ENCODE peak calls at places on chromosomes 5 and 9, in five cellular contexts. V, M, D, R and Y are unnamed samples.

GRCh38 chr5:111999286-111999685 is 242.3 kb upstream of the NREP start:
- DNase-seq in D (peak), M (no peak), V (no peak), R (peak), Y (no peak)

GRCh38 chr5:40762716-40763115 is 7.0 kb upstream of the TTC33 start:
- DNase-seq in M (no peak), D (peak), V (no peak), R (no peak), Y (no peak)

GRCh38 chr9:23674016-23674585 is 151.9 kb downstream of the ELAVL2 start:
- DNase-seq in M (no peak), R (no peak), V (no peak), D (no peak), Y (no peak)

GRCh38 chr5:86008293-86008692 is 609.4 kb upstream of the COX7C start:
- DNase-seq in R (no peak), M (no peak), V (no peak), D (no peak), Y (no peak)

GRCh38 chr5:154302181-154302580 is 111.6 kb downstream of the GALNT10 start:
- DNase-seq in D (no peak), M (peak), V (no peak), R (no peak), Y (peak)

GRCh38 chr5:10485142-10485795 is 43.6 kb downstream of the ROPN1L start:
- DNase-seq in D (peak), V (peak), M (no peak), R (no peak), Y (no peak)

GRCh38 chr9:69867081-69867814 is 46.6 kb downstream of the CFAP95 start:
- DNase-seq in R (no peak), D (no peak), V (peak), M (no peak), Y (no peak)

GRCh38 chr5:96140496-96140895 is 178.8 kb upstream of the ELL2 start:
- DNase-seq in V (no peak), M (no peak), R (no peak), D (no peak), Y (no peak)

GRCh38 chr5:110807174-110807573 is 68.4 kb downstream of the SLC25A46 start:
- DNase-seq in R (no peak), D (peak), M (peak), V (no peak), Y (no peak)

GRCh38 chr5:77033338-77033737 is 3.1 kb downstream of the AGGF1 start:
- DNase-seq in D (no peak), R (no peak), M (no peak), V (no peak), Y (no peak)

GRCh38 chr9:99059074-99059894 is 45.6 kb upstream of the TGFBR1 start:
- DNase-seq in V (no peak), R (peak), D (no peak), M (no peak), Y (no peak)

GRCh38 chr9:107214915-107215314 is 68.2 kb upstream of the RAD23B start:
- DNase-seq in M (no peak), V (no peak), R (peak), D (no peak), Y (no peak)

GRCh38 chr9:134481762-134482161 is 155.5 kb downstream of the RXRA start:
- DNase-seq in M (no peak), R (no peak), V (no peak), D (no peak), Y (no peak)

GRCh38 chr9:93298498-93299417 is 114.8 kb downstream of the WNK2 start:
- DNase-seq in M (peak), R (no peak), V (no peak), D (no peak), Y (no peak)

GRCh38 chr9:26746357-26747072 is 146.1 kb downstream of the CAAP1 start:
- DNase-seq in D (peak), R (peak), M (no peak), V (no peak), Y (no peak)

GRCh38 chr5:78116167-78116566 is 178.3 kb downstream of the AP3B1 start:
- DNase-seq in V (no peak), R (no peak), M (no peak), D (no peak), Y (no peak)

GRCh38 chr5:122490718-122491117 is 178.7 kb downstream of the SNCAIP start:
- DNase-seq in M (no peak), D (no peak), V (no peak), R (no peak), Y (no peak)

DNA sequence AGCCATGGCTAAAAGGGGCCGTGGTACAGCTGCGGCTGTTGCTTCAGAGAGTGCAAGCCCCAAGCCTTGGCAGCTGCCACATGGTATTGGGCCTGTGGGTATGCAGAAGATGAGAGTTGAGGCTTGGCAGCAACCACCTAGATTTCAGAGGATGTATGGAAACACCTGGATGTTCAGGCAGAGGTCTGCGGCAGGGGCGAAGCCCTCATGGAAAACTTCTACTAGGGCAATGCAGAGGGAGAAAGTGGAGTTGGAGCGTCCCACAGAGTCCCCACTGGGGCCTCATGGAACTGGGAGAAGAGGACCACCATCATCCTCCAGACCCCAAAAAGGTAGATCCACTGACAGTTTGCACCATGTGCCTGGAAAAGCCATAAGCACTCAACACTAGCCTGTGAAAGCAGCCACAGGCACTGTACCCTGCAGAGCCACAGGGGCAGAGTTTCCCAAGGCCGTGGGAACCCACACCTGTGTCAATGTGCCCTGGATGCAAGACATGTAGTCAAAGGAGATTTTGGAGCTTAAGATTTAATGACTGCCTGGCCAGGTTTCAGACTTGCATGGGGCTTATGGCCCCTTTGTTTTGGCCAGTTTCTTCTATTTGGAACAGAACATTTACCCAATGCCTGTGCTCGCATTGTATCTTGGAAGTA is 65.9 kb downstream of the DMXL1 start:
- DNase-seq in M (no peak), V (no peak), D (no peak), R (no peak), Y (no peak)
- TF ChIP-seq CTCF in M (no peak), V (no peak), D (no peak), R (no peak), Y (no peak)

DNA sequence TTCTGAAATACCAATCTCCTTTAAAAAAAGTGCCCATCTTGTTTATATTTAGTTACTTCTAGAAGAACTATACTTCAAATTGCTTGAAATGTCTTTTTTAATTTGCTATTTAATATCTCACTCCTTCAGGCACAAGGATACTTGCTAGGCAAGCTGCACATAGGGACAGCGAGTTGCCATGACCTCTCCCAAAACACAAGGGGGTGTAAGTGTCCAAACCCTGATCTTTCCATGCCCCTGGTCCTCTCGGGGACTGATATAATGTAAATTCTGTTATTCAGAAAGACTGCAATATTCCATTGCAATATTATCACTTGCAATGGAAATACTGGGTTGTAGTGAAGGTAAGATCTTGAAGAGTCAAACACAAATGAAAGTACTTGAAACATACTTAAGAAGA is 480.4 kb downstream of the CETN3 start:
- DNase-seq in V (no peak), R (no peak), M (no peak), D (peak), Y (no peak)
- TF ChIP-seq CTCF in V (no peak), R (no peak), M (no peak), D (no peak), Y (no peak)

GRCh38 chr9:104386425-104387069 is 117.5 kb upstream of the OR13F1 start:
- DNase-seq in R (peak), V (no peak), D (peak), M (no peak), Y (no peak)
- TF ChIP-seq CTCF in R (peak), V (peak), D (peak), M (no peak), Y (peak)

GRCh38 chr9:37994639-37995347 is 74.2 kb downstream of the SHB start:
- DNase-seq in M (no peak), V (peak), D (peak), R (peak), Y (no peak)
- TF ChIP-seq CTCF in M (no peak), V (no peak), D (peak), R (peak), Y (no peak)

GRCh38 chr5:94025788-94026473 is 284.5 kb upstream of the POU5F2 start:
- DNase-seq in M (no peak), R (no peak), V (peak), D (no peak), Y (peak)
- TF ChIP-seq CTCF in M (no peak), R (peak), V (peak), D (no peak), Y (peak)

DNA sequence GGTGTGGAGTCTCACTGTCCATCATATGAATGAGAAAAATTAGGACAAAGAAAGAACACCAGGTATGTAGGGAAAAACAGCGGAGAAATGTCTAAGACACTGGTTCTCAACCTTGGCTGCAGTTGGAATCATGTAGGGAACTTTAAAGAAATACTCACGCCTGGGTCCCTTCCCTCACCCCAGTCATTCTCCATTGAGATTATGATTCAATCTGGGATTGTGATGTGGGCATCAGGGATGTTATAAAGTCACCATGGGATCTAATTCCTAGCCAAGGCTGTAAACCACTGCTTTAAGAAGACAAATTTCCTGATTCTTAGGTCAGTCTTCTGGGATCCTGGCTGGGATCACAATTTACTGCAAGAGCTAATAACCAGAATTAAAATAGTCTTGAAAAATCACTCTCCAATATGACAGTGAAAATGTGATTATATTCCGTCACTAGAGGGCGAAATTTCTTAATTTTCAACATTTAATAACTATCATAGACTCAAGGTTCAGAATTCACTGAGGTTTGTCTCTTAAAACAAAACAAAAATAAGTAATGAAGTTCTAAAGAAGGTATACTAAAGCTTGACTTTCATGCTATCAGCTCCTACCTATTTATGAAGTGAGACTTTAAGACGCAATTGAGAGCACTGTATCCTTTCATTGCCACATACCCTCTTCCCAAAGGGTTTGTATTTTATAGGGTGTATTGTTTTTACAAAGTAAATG is 60.5 kb downstream of the GLDC start:
- DNase-seq in M (no peak), V (no peak), D (peak), R (peak), Y (no peak)
- TF ChIP-seq CTCF in M (no peak), V (peak), D (peak), R (peak), Y (peak)

GRCh38 chr5:31651241-31651640 is 12.3 kb downstream of the PDZD2 start:
- DNase-seq in R (no peak), M (no peak), V (no peak), D (no peak), Y (no peak)

GRCh38 chr5:31661257-31661656 is 22.3 kb downstream of the PDZD2 start:
- DNase-seq in R (no peak), D (no peak), V (no peak), M (no peak), Y (no peak)

GRCh38 chr5:31655491-31655890 is 16.6 kb downstream of the PDZD2 start:
- DNase-seq in M (no peak), D (no peak), V (no peak), R (no peak), Y (no peak)

GRCh38 chr5:31657315-31657714 is 18.4 kb downstream of the PDZD2 start:
- DNase-seq in M (no peak), R (no peak), V (no peak), D (no peak), Y (no peak)

GRCh38 chr5:31656806-31657205 is 17.9 kb downstream of the PDZD2 start:
- DNase-seq in R (no peak), V (no peak), D (no peak), M (no peak), Y (no peak)
- TF ChIP-seq CTCF in R (no peak), V (no peak), D (no peak), M (no peak), Y (no peak)